ENCODE peak calls at places on chromosomes 11 and 22, in seven cellular contexts. P is naive thymus-derived CD8-positive, alpha-beta T cell; O is hepatocyte; B is Panc1; Q is germinal center; N is astrocyte of the spinal cord; W is Caco-2. X is an unnamed sample.

GRCh38 chr11:109511598-109511997 is 89.6 kb downstream of the C11orf87 start:
- DNase-seq in B (no peak), W (no peak), Q (no peak), O (no peak), N (no peak), P (no peak), X (no peak)

GRCh38 chr11:108069947-108070346 is 51.4 kb upstream of the ACAT1 start:
- DNase-seq in Q (no peak), W (no peak), B (no peak), P (peak; percentile 5), O (no peak), N (peak; percentile 71), X (no peak)

GRCh38 chr11:22459053-22459452 is 120.9 kb downstream of the SLC17A6 start:
- DNase-seq in P (no peak), O (no peak), B (no peak), W (no peak), N (no peak), Q (no peak), X (no peak)

GRCh38 chr11:119584193-119585037 is 144.6 kb downstream of the NECTIN1 start:
- DNase-seq in P (no peak), N (peak; percentile 82), Q (no peak), O (peak; percentile 74), B (no peak), W (peak; percentile 75), X (peak; percentile 49)

GRCh38 chr11:17518366-17518765 is 25.9 kb downstream of the USH1C start:
- DNase-seq in O (no peak), B (no peak), N (no peak), W (no peak), P (no peak), Q (no peak), X (no peak)

GRCh38 chr11:126307706-126308105 is 3.8 kb downstream of the DCPS start:
- DNase-seq in B (no peak), N (peak; percentile 52), P (no peak), Q (no peak), W (no peak), O (peak; percentile 63), X (no peak)

GRCh38 chr11:123159146-123159857 is 35.7 kb downstream of the CLMP start:
- DNase-seq in P (peak; percentile 3), N (no peak), O (no peak), Q (no peak), B (no peak), W (no peak), X (no peak)

GRCh38 chr11:112355726-112356125 is 95.1 kb upstream of the PLET1 start:
- DNase-seq in Q (no peak), O (peak; percentile 20), N (no peak), P (no peak), W (peak; percentile 53), B (no peak), X (peak; percentile 77)

GRCh38 chr11:77345621-77346020 is 44.1 kb upstream of the GDPD4 start:
- DNase-seq in W (no peak), B (no peak), P (no peak), N (peak; percentile 89), Q (no peak), O (no peak), X (no peak)

GRCh38 chr11:130312046-130312445 is 2.7 kb downstream of the ZBTB44 start:
- DNase-seq in B (no peak), W (no peak), Q (no peak), N (no peak), P (no peak), O (no peak), X (no peak)

GRCh38 chr11:6705905-6706535 is 22.9 kb upstream of the MRPL17 start:
- DNase-seq in N (peak; percentile 53), B (no peak), Q (peak; percentile 51), O (peak; percentile 80), W (no peak), P (peak; percentile 46), X (peak; percentile 4)

GRCh38 chr22:44926491-44927415 is 83.1 kb downstream of the PHF21B start:
- DNase-seq in P (no peak), Q (no peak), B (no peak), O (no peak), W (no peak), N (no peak), X (no peak)

GRCh38 chr11:95084509-95084908 is 5.1 kb upstream of the ENDOD1 start:
- DNase-seq in P (no peak), N (no peak), O (no peak), W (no peak), Q (no peak), B (no peak), X (no peak)

GRCh38 chr11:5891216-5891800 is 1.7 kb upstream of the OR52E5 start:
- DNase-seq in P (peak; percentile 1), Q (peak; percentile 3), B (peak; percentile 13), N (peak; percentile 4), W (no peak), O (no peak), X (no peak)

GRCh38 chr11:24295360-24295759 is 201.5 kb upstream of the LUZP2 start:
- DNase-seq in W (no peak), B (no peak), P (no peak), Q (no peak), N (no peak), O (no peak), X (no peak)

GRCh38 chr11:1150095-1150494 is 7.7 kb upstream of the MUC5AC start:
- DNase-seq in Q (no peak), W (no peak), B (no peak), P (no peak), N (no peak), O (peak; percentile 3), X (no peak)

GRCh38 chr11:130720232-130720787 is 196.0 kb downstream of the SNX19 start:
- DNase-seq in W (no peak), B (no peak), O (no peak), Q (no peak), P (no peak), N (no peak), X (no peak)

GRCh38 chr11:70050243-70050642 is 27.9 kb upstream of the ANO1 start:
- DNase-seq in B (no peak), W (peak; percentile 32), O (no peak), N (no peak), P (no peak), Q (no peak), X (no peak)

GRCh38 chr11:11524436-11525038 is 97.3 kb downstream of the GALNT18 start:
- DNase-seq in P (no peak), W (no peak), O (no peak), B (no peak), Q (no peak), N (no peak), X (no peak)

GRCh38 chr22:36324414-36324813 is 63.4 kb downstream of the MYH9 start:
- DNase-seq in B (no peak), W (no peak), N (no peak), Q (no peak), P (no peak), O (no peak), X (no peak)

GRCh38 chr11:46625406-46625805 is 8.1 kb downstream of the ATG13 start:
- DNase-seq in P (no peak), B (no peak), N (no peak), O (peak; percentile 8), Q (no peak), W (peak; percentile 81), X (no peak)

GRCh38 chr22:50403701-50404101 is 60.6 kb downstream of the PPP6R2 start:
- DNase-seq in P (no peak), Q (no peak), O (peak; percentile 35), B (no peak), W (no peak), N (no peak), X (no peak)

GRCh38 chr22:49412236-49412635 is 415.4 kb downstream of the BRD1 start:
- DNase-seq in P (no peak), W (no peak), Q (no peak), B (no peak), N (no peak), O (no peak), X (no peak)

GRCh38 chr22:46758867-46759290 is 3.6 kb upstream of the TBC1D22A start:
- DNase-seq in W (peak; percentile 71), P (peak; percentile 54), Q (no peak), N (peak; percentile 66), O (peak; percentile 88), B (peak; percentile 32), X (no peak)

GRCh38 chr22:35726933-35727332 is 9.3 kb downstream of the APOL5 start:
- DNase-seq in N (no peak), W (no peak), O (no peak), B (no peak), P (no peak), Q (no peak), X (no peak)

GRCh38 chr22:27656970-27657369 is 144.6 kb downstream of the MN1 start:
- DNase-seq in W (no peak), P (no peak), B (no peak), N (no peak), O (no peak), Q (no peak), X (no peak)

GRCh38 chr11:122922893-122923292 is 40.3 kb downstream of the JHY start:
- DNase-seq in W (no peak), Q (no peak), B (no peak), N (no peak), O (no peak), P (no peak), X (no peak)

GRCh38 chr22:39144101-39144815 is 8.2 kb downstream of the CBX7 start:
- DNase-seq in P (peak; percentile 63), B (no peak), W (no peak), N (peak; percentile 45), Q (peak; percentile 69), O (peak; percentile 17), X (no peak)

GRCh38 chr11:65946655-65947054 is 1.4 kb downstream of the TSGA10IP start:
- DNase-seq in W (no peak), O (no peak), P (no peak), B (no peak), Q (no peak), N (no peak), X (no peak)

GRCh38 chr22:50470491-50470890 is 4.3 kb downstream of the SBF1 start:
- DNase-seq in N (no peak), O (no peak), Q (peak; percentile 77), B (no peak), P (no peak), W (no peak), X (no peak)

GRCh38 chr11:108803781-108804180 is 138.9 kb downstream of the DDX10 start:
- DNase-seq in Q (no peak), N (peak; percentile 50), P (no peak), B (no peak), W (no peak), O (no peak), X (no peak)

GRCh38 chr22:49930596-49931412 is 12.4 kb downstream of the CRELD2 start:
- DNase-seq in P (peak; percentile 18), N (peak; percentile 43), B (no peak), O (peak; percentile 81), W (peak; percentile 75), Q (peak; percentile 81), X (peak; percentile 82)